ENCODE peak calls at places on chromosomes 11 and 22, in eight cellular contexts. R is RWPE1; N is neural progenitor cell; D is mucosa of descending colon; Z is brain microvascular endothelial cell; K is heart left ventricle; Q is transverse colon; E is CD8-positive, alpha-beta T cell. P is an unnamed sample.

GRCh38 chr11:1570531-1570895 is 1.6 kb downstream of the DUSP8 start:
- DNase-seq in R (no peak), N (no peak), D (no peak), Z (no peak), K (no peak), Q (no peak), E (no peak), P (no peak)

GRCh38 chr11:116343270-116343669 is 429.5 kb downstream of the BUD13 start:
- DNase-seq in R (no peak), N (no peak), D (no peak), Z (no peak), K (no peak), Q (no peak), E (no peak), P (no peak)

GRCh38 chr11:111466615-111467014 is 45.6 kb downstream of the BTG4 start:
- DNase-seq in R (no peak), N (no peak), D (no peak), Z (no peak), K (no peak), Q (no peak), E (no peak), P (no peak)

GRCh38 chr22:41936894-41937169 is 10.1 kb downstream of the CENPM start:
- DNase-seq in R (no peak), N (no peak), D (no peak), Z (no peak), K (no peak), Q (no peak), E (no peak), P (no peak)

GRCh38 chr11:71355266-71355665 is 92.9 kb downstream of the DHCR7 start:
- DNase-seq in R (no peak), N (no peak), D (no peak), Z (peak), K (no peak), Q (no peak), E (no peak), P (no peak)

GRCh38 chr11:128182844-128183243 is 404.5 kb downstream of the ETS1 start:
- DNase-seq in R (no peak), N (peak), D (no peak), Z (peak), K (no peak), Q (no peak), E (no peak), P (no peak)

GRCh38 chr11:34317666-34318065 is 40.1 kb downstream of the ABTB2 start:
- DNase-seq in R (no peak), N (no peak), D (no peak), Z (no peak), K (no peak), Q (no peak), E (no peak), P (no peak)

GRCh38 chr22:50112151-50113118 is 22.6 kb downstream of the MOV10L1 start:
- DNase-seq in R (peak), N (no peak), D (no peak), Z (peak), K (peak), Q (no peak), E (peak), P (peak)

GRCh38 chr11:18294862-18295261 is 27.1 kb downstream of the HPS5 start:
- DNase-seq in R (no peak), N (no peak), D (no peak), Z (no peak), K (no peak), Q (no peak), E (no peak), P (no peak)

GRCh38 chr11:32081129-32081641 is 9.7 kb upstream of the RCN1 start:
- DNase-seq in R (no peak), N (no peak), D (no peak), Z (peak), K (no peak), Q (no peak), E (no peak), P (no peak)

GRCh38 chr11:12090761-12091261 is 19.6 kb upstream of the MICAL2 start:
- DNase-seq in R (peak), N (no peak), D (peak), Z (no peak), K (no peak), Q (peak), E (no peak), P (no peak)

GRCh38 chr11:32706985-32707736 is 87.3 kb downstream of the CCDC73 start:
- DNase-seq in R (peak), N (no peak), D (no peak), Z (no peak), K (no peak), Q (no peak), E (no peak), P (peak)

GRCh38 chr22:34236527-34236926 is 316.3 kb upstream of the LARGE1 start:
- DNase-seq in R (no peak), N (no peak), D (no peak), Z (no peak), K (peak), Q (no peak), E (no peak), P (no peak)

GRCh38 chr11:34345012-34345804 is 12.6 kb downstream of the ABTB2 start:
- DNase-seq in R (peak), N (no peak), D (peak), Z (peak), K (peak), Q (no peak), E (no peak), P (no peak)

GRCh38 chr11:102010776-102011500 is 36.3 kb upstream of the CFAP300 start:
- DNase-seq in R (peak), N (peak), D (peak), Z (peak), K (peak), Q (peak), E (no peak), P (no peak)

GRCh38 chr11:69209936-69210659 is 54.4 kb downstream of the SMIM38 start:
- DNase-seq in R (no peak), N (no peak), D (no peak), Z (no peak), K (no peak), Q (no peak), E (no peak), P (peak)

GRCh38 chr11:31387379-31387778 is 17.7 kb downstream of the DNAJC24 start:
- DNase-seq in R (no peak), N (no peak), D (no peak), Z (no peak), K (no peak), Q (no peak), E (no peak), P (no peak)

GRCh38 chr11:56740886-56741285 is 7.6 kb downstream of the OR9G4 start:
- DNase-seq in R (no peak), N (no peak), D (no peak), Z (no peak), K (no peak), Q (no peak), E (no peak), P (no peak)

GRCh38 chr22:28034760-28035401 is 115.8 kb upstream of the PITPNB start:
- DNase-seq in R (no peak), N (no peak), D (no peak), Z (peak), K (peak), Q (peak), E (no peak), P (no peak)

GRCh38 chr11:2580444-2581050 is 119.2 kb downstream of the KCNQ1OT1 start:
- DNase-seq in R (no peak), N (no peak), D (peak), Z (no peak), K (peak), Q (peak), E (no peak), P (no peak)

GRCh38 chr11:65788801-65789200 is 1.9 kb downstream of the OVOL1 start:
- DNase-seq in R (no peak), N (no peak), D (peak), Z (no peak), K (no peak), Q (no peak), E (no peak), P (no peak)
- TF ChIP-seq CTCF in R (no peak), N (no peak), D (no peak), Z (no peak), K (no peak), Q (no peak), E (no peak), P (no peak)

DNA sequence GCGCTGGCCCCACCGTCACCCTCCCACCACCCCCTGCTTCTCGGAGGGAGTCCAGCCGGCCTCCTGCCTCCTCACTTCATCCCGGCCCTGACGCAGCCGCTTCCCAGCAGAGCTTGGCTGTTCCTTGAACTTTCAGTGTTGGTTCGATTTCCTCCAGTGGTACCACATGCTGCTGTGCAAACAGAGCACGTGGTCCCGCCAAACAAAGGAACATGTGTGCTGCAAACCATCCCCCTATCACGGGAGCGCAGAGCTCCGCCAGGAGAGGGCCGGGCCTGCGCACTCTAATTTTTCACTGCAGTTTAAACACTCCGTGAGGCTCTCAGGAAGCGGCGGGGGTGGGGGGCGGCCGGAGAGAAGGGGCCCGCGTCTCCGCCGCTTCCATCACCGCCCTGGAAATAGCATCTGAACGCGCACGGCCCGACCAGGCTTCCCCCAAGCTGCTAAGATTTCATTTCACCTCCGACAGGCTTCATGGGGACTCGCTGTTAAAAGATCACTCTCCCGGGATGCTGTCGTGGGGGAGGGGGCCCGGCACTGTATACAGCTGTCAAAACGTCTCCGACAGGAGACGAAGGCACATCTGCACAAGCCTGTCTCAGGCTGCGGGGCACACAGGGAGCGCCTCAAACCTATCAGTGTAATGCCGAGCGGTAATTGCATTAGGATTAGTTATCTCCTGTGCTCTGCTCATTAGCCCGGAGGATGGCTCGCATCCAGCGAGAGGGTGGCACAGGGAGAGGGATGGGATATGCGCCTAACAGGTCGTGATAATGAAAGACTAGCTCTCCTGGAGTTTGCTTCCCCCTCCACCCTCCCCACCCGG is 269.9 kb upstream of the SORL1-AS1 start:
- DNase-seq in R (peak), N (peak), D (peak), Z (peak), K (peak), Q (peak), E (no peak), P (peak)
- TF ChIP-seq CTCF in R (no peak), N (no peak), D (no peak), Z (peak), K (no peak), Q (no peak), E (no peak), P (no peak)

DNA sequence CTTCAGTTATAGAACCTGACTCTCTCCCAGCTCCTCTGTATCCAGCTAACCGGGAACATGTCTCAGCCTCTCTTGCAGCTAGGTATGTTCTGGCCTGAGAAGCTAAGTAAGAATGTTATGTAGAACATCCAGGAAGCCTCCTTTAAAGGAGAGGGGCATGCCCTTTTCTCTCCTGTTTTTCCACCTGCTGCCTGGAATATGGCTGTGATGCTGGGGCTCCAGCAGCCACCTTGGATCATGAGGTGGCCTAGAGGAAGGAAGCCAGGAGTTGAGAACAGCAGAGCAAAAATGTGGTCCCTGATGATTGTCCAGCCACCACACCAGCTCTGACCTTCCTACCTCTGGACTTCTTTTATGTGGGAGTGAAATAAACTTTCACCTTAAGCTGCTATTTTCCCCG is 117.6 kb downstream of the MPPED1 start:
- DNase-seq in R (no peak), N (no peak), D (no peak), Z (no peak), K (no peak), Q (no peak), E (no peak), P (no peak)
- TF ChIP-seq CTCF in R (no peak), N (no peak), D (no peak), Z (no peak), K (no peak), Q (no peak), E (no peak), P (no peak)

GRCh38 chr11:3810951-3811350 is 2.6 kb downstream of the PGAP2 start:
- DNase-seq in R (no peak), N (no peak), D (no peak), Z (no peak), K (no peak), Q (no peak), E (no peak), P (no peak)

GRCh38 chr11:3810446-3810845 is 2.1 kb downstream of the PGAP2 start:
- DNase-seq in R (no peak), N (no peak), D (no peak), Z (no peak), K (no peak), Q (no peak), E (no peak), P (no peak)

GRCh38 chr11:3808846-3809623 is 675 bp downstream of the PGAP2 start:
- DNase-seq in R (peak), N (peak), D (no peak), Z (no peak), K (no peak), Q (peak), E (no peak), P (peak)

GRCh38 chr11:3809624-3809928 is 1.2 kb downstream of the PGAP2 start:
- DNase-seq in R (no peak), N (no peak), D (no peak), Z (no peak), K (no peak), Q (no peak), E (no peak), P (no peak)

DNA sequence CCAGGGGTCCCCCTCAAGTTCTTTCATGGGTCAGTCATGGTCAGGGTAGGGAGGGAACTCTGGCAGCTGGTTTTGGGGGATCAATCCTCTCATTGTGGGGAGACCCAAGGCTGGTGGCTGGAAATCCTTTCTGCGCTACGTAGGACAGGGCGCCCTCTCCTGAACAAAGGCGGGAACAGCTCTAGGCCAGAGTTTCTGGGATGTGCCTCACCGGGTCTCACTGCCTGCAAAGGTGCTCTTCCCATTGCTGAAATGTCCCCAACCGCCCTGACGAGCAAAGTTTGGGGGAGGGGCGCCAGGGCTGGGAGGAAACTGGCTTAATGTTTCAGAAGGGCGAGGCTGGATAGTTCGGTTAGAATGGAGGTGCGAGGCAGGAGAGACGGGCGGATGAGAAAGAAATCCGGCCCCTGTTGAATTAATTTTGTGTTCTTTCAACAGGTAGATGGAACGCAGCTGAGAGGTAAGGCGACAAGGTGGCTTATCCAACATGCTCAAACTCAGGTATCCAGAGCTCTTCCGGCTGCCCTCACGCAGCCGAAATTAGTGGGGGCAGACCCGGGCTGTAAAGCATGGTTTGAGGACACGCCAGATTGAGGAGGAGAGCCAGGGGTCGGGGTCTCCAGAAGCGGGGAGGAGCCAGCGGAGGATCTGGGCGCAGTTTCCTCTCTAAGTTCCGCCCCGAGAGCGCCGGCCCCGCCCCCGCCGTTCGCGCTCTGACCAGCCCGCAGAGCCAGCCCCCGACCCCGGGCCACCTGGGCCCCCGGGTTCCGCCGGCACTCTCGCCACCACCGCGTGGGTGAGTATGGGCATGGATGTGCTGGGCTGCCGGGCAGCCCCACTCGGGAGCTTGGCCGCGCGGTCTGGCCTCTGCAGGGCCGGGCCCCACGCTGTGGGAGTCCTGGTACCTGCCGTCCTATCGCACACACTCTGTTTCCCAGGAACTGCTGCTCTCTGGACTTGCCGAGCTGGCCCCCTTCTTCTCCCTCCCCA is at the start of gene PGAP2:
- DNase-seq in R (peak), N (peak), D (peak), Z (peak), K (peak), Q (peak), E (peak), P (peak)
- TF ChIP-seq CTCF in R (peak), N (peak), D (peak), Z (peak), K (peak), Q (peak), E (peak), P (peak)

GRCh38 chr11:126011220-126011619 is 51.4 kb downstream of the CDON start:
- DNase-seq in R (no peak), N (no peak), D (no peak), Z (no peak), K (no peak), Q (no peak), E (no peak), P (no peak)

GRCh38 chr11:126008956-126009355 is 53.7 kb downstream of the CDON start:
- DNase-seq in R (no peak), N (no peak), D (no peak), Z (no peak), K (no peak), Q (no peak), E (no peak), P (no peak)

GRCh38 chr11:126007263-126007662 is 55.4 kb downstream of the CDON start:
- DNase-seq in R (peak), N (no peak), D (no peak), Z (peak), K (no peak), Q (no peak), E (no peak), P (no peak)

GRCh38 chr11:126002181-126002580 is 56.3 kb downstream of the VSIG10L2 start:
- DNase-seq in R (no peak), N (no peak), D (no peak), Z (no peak), K (no peak), Q (no peak), E (no peak), P (no peak)

GRCh38 chr11:126006068-126006467 is 56.6 kb downstream of the CDON start:
- DNase-seq in R (no peak), N (no peak), D (no peak), Z (no peak), K (no peak), Q (no peak), E (no peak), P (no peak)
- TF ChIP-seq CTCF in R (no peak), N (no peak), D (no peak), Z (no peak), K (no peak), Q (no peak), E (no peak), P (no peak)

GRCh38 chr11:11036185-11037161 is 178.6 kb upstream of the ZBED5 start:
- DNase-seq in R (peak), N (peak), D (no peak), Z (peak), K (peak), Q (no peak), E (no peak), P (peak)
- TF ChIP-seq CTCF in R (peak), N (peak), D (peak), Z (peak), K (peak), Q (peak), E (peak), P (peak)